ENCODE peak calls at places on chromosome 6, in seven cellular contexts. One of them, this sample, is unnamed.

GRCh38 chr6:150466196-150466595 is 97.4 kb downstream of the IYD start:
- DNase-seq in ovary: no peak
- DNase-seq in upper lobe of right lung: no peak
- DNase-seq in Peyer's patch: no peak
- DNase-seq in colonic mucosa: no peak
- DNase-seq in tibial nerve: no peak
- DNase-seq in AG04450: no peak
- DNase-seq in this sample: no peak

GRCh38 chr6:31884528-31885035 is 5.8 kb upstream of the SLC44A4 start:
- DNase-seq in Peyer's patch: no peak
- DNase-seq in upper lobe of right lung: no peak
- DNase-seq in ovary: no peak
- DNase-seq in colonic mucosa: no peak
- DNase-seq in tibial nerve: no peak
- DNase-seq in AG04450: no peak
- DNase-seq in this sample: no peak

GRCh38 chr6:116580198-116580597 is 8.9 kb downstream of the RWDD1 start:
- DNase-seq in tibial nerve: no peak
- DNase-seq in Peyer's patch: no peak
- DNase-seq in colonic mucosa: no peak
- DNase-seq in ovary: no peak
- DNase-seq in upper lobe of right lung: no peak
- DNase-seq in AG04450: no peak
- DNase-seq in this sample: no peak

GRCh38 chr6:78513856-78514255 is 353.5 kb upstream of the IRAK1BP1 start:
- DNase-seq in tibial nerve: no peak
- DNase-seq in ovary: no peak
- DNase-seq in upper lobe of right lung: no peak
- DNase-seq in AG04450: no peak
- DNase-seq in Peyer's patch: no peak
- DNase-seq in colonic mucosa: no peak
- DNase-seq in this sample: no peak

GRCh38 chr6:90256698-90257485 is 39.8 kb downstream of the BACH2 start:
- DNase-seq in ovary: no peak
- DNase-seq in upper lobe of right lung: no peak
- DNase-seq in Peyer's patch: no peak
- DNase-seq in AG04450: peak
- DNase-seq in colonic mucosa: no peak
- DNase-seq in tibial nerve: no peak
- DNase-seq in this sample: peak

GRCh38 chr6:118902731-118903130 is 8.8 kb downstream of the ASF1A start:
- DNase-seq in colonic mucosa: no peak
- DNase-seq in AG04450: no peak
- DNase-seq in Peyer's patch: no peak
- DNase-seq in ovary: no peak
- DNase-seq in tibial nerve: no peak
- DNase-seq in upper lobe of right lung: no peak
- DNase-seq in this sample: no peak

GRCh38 chr6:16145038-16145437 is 16.2 kb downstream of the MYLIP start:
- DNase-seq in ovary: no peak
- DNase-seq in colonic mucosa: no peak
- DNase-seq in tibial nerve: no peak
- DNase-seq in Peyer's patch: no peak
- DNase-seq in AG04450: no peak
- DNase-seq in upper lobe of right lung: no peak
- DNase-seq in this sample: no peak

GRCh38 chr6:5422321-5422915 is 161.1 kb downstream of the FARS2 start:
- DNase-seq in tibial nerve: no peak
- DNase-seq in AG04450: peak
- DNase-seq in ovary: no peak
- DNase-seq in colonic mucosa: no peak
- DNase-seq in upper lobe of right lung: no peak
- DNase-seq in Peyer's patch: no peak
- DNase-seq in this sample: no peak

GRCh38 chr6:8064638-8065518 is 689 bp upstream of the BLOC1S5 start:
- DNase-seq in ovary: no peak
- DNase-seq in tibial nerve: no peak
- DNase-seq in AG04450: no peak
- DNase-seq in upper lobe of right lung: no peak
- DNase-seq in colonic mucosa: no peak
- DNase-seq in Peyer's patch: no peak
- DNase-seq in this sample: no peak

GRCh38 chr6:101395345-101395744 is 1.8 kb downstream of the GRIK2 start:
- DNase-seq in colonic mucosa: no peak
- DNase-seq in Peyer's patch: no peak
- DNase-seq in tibial nerve: no peak
- DNase-seq in upper lobe of right lung: no peak
- DNase-seq in ovary: no peak
- DNase-seq in AG04450: no peak
- DNase-seq in this sample: no peak

GRCh38 chr6:16774437-16774836 is 13.2 kb upstream of the ATXN1 start:
- DNase-seq in AG04450: no peak
- DNase-seq in Peyer's patch: no peak
- DNase-seq in tibial nerve: no peak
- DNase-seq in colonic mucosa: no peak
- DNase-seq in upper lobe of right lung: no peak
- DNase-seq in ovary: no peak
- DNase-seq in this sample: no peak

GRCh38 chr6:62805431-62805830 is 405.8 kb upstream of the FKBP1C start:
- DNase-seq in Peyer's patch: no peak
- DNase-seq in ovary: no peak
- DNase-seq in tibial nerve: no peak
- DNase-seq in upper lobe of right lung: no peak
- DNase-seq in colonic mucosa: no peak
- DNase-seq in AG04450: no peak
- DNase-seq in this sample: no peak

GRCh38 chr6:89023591-89024441 is 56.7 kb upstream of the PNRC1 start:
- DNase-seq in ovary: no peak
- DNase-seq in AG04450: no peak
- DNase-seq in upper lobe of right lung: no peak
- DNase-seq in Peyer's patch: no peak
- DNase-seq in tibial nerve: no peak
- DNase-seq in colonic mucosa: no peak
- DNase-seq in this sample: peak

GRCh38 chr6:116528800-116529199 is 16.7 kb downstream of the TRAPPC3L start:
- DNase-seq in ovary: no peak
- DNase-seq in AG04450: no peak
- DNase-seq in Peyer's patch: no peak
- DNase-seq in colonic mucosa: no peak
- DNase-seq in upper lobe of right lung: no peak
- DNase-seq in tibial nerve: no peak
- DNase-seq in this sample: no peak

GRCh38 chr6:144675231-144675861 is 390.2 kb downstream of the UTRN start:
- DNase-seq in tibial nerve: peak
- DNase-seq in AG04450: no peak
- DNase-seq in upper lobe of right lung: no peak
- DNase-seq in ovary: no peak
- DNase-seq in colonic mucosa: peak
- DNase-seq in Peyer's patch: no peak
- DNase-seq in this sample: peak

GRCh38 chr6:38193486-38194281 is 374.2 kb downstream of the ZFAND3 start:
- DNase-seq in colonic mucosa: no peak
- DNase-seq in Peyer's patch: no peak
- DNase-seq in tibial nerve: no peak
- DNase-seq in AG04450: no peak
- DNase-seq in upper lobe of right lung: no peak
- DNase-seq in ovary: no peak
- DNase-seq in this sample: no peak

GRCh38 chr6:149484733-149485700 is at the start of gene ZC3H12D:
- DNase-seq in tibial nerve: peak
- DNase-seq in colonic mucosa: peak
- DNase-seq in ovary: no peak
- DNase-seq in AG04450: no peak
- DNase-seq in Peyer's patch: peak
- DNase-seq in upper lobe of right lung: peak
- DNase-seq in this sample: no peak

GRCh38 chr6:64103480-64103879 is 467.9 kb downstream of the PHF3 start:
- DNase-seq in ovary: no peak
- DNase-seq in tibial nerve: no peak
- DNase-seq in colonic mucosa: no peak
- DNase-seq in AG04450: no peak
- DNase-seq in Peyer's patch: no peak
- DNase-seq in upper lobe of right lung: no peak
- DNase-seq in this sample: no peak

GRCh38 chr6:131292145-131292938 is 157.1 kb downstream of the AKAP7 start:
- DNase-seq in tibial nerve: no peak
- DNase-seq in colonic mucosa: no peak
- DNase-seq in upper lobe of right lung: no peak
- DNase-seq in ovary: no peak
- DNase-seq in Peyer's patch: no peak
- DNase-seq in AG04450: no peak
- DNase-seq in this sample: no peak

DNA sequence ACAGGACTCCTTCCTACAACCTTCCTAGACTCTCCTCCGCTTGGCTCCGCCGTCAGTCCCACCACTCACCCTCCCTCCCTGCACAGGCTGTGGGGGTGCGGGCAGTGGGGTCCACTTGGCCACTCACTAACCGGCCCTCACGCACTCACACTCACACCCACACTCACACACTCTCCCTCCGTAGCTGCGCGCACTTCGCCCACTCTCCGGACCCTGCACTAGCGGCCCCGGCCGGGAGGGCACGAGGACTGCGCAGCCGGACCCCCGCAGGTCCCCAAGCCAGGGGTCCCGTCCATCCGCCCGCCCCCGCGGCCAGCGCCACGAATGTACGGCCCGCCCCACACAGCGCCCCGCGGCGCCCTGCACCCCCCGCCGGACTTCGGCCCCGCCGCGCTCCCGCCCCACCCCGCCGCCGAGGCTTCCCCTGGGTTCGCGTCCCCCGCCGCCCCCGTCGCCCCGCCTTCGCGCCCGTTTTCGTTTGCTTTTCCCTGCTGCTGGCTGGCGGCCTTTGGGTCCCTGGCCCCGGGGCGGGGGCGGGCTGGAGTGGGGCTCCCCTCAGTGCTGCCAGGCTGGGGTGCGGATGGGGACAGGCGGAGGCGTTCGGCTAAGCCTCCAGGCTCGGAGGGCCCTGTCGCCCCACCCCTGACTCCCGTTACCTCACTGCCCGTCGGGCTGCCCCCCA is 23.0 kb upstream of the SLC22A7 start:
- DNase-seq in colonic mucosa: peak
- DNase-seq in ovary: peak
- DNase-seq in AG04450: no peak
- DNase-seq in upper lobe of right lung: peak
- DNase-seq in Peyer's patch: no peak
- DNase-seq in tibial nerve: no peak
- DNase-seq in this sample: no peak
- H3K4me3 ChIP-seq in colonic mucosa: peak
- H3K4me3 ChIP-seq in ovary: peak
- H3K4me3 ChIP-seq in AG04450: peak
- H3K4me3 ChIP-seq in upper lobe of right lung: peak
- H3K4me3 ChIP-seq in Peyer's patch: peak
- H3K4me3 ChIP-seq in tibial nerve: peak
- H3K4me3 ChIP-seq in this sample: peak

GRCh38 chr6:52361945-52362442 is at the start of gene PAQR8:
- DNase-seq in Peyer's patch: peak
- DNase-seq in colonic mucosa: peak
- DNase-seq in ovary: peak
- DNase-seq in AG04450: no peak
- DNase-seq in tibial nerve: peak
- DNase-seq in upper lobe of right lung: peak
- DNase-seq in this sample: no peak

GRCh38 chr6:52362443-52363221 is 681 bp downstream of the PAQR8 start:
- DNase-seq in Peyer's patch: peak
- DNase-seq in colonic mucosa: peak
- DNase-seq in tibial nerve: peak
- DNase-seq in ovary: peak
- DNase-seq in upper lobe of right lung: peak
- DNase-seq in AG04450: no peak
- DNase-seq in this sample: no peak

GRCh38 chr6:52361347-52361944 is 505 bp upstream of the PAQR8 start:
- DNase-seq in upper lobe of right lung: no peak
- DNase-seq in AG04450: no peak
- DNase-seq in colonic mucosa: peak
- DNase-seq in ovary: peak
- DNase-seq in tibial nerve: peak
- DNase-seq in Peyer's patch: peak
- DNase-seq in this sample: no peak

GRCh38 chr6:52364480-52365166 is 2.7 kb downstream of the PAQR8 start:
- DNase-seq in ovary: no peak
- DNase-seq in AG04450: no peak
- DNase-seq in Peyer's patch: no peak
- DNase-seq in colonic mucosa: no peak
- DNase-seq in upper lobe of right lung: no peak
- DNase-seq in tibial nerve: peak
- DNase-seq in this sample: no peak

GRCh38 chr6:52363222-52363867 is 1.4 kb downstream of the PAQR8 start:
- DNase-seq in ovary: peak
- DNase-seq in Peyer's patch: no peak
- DNase-seq in upper lobe of right lung: no peak
- DNase-seq in AG04450: no peak
- DNase-seq in colonic mucosa: peak
- DNase-seq in tibial nerve: no peak
- DNase-seq in this sample: no peak
- H3K4me3 ChIP-seq in ovary: peak
- H3K4me3 ChIP-seq in Peyer's patch: peak
- H3K4me3 ChIP-seq in upper lobe of right lung: peak
- H3K4me3 ChIP-seq in AG04450: peak
- H3K4me3 ChIP-seq in colonic mucosa: peak
- H3K4me3 ChIP-seq in tibial nerve: peak
- H3K4me3 ChIP-seq in this sample: peak

GRCh38 chr6:164085552-164086325 is 671.2 kb downstream of the QKI start:
- DNase-seq in ovary: no peak
- DNase-seq in colonic mucosa: no peak
- DNase-seq in Peyer's patch: no peak
- DNase-seq in tibial nerve: peak
- DNase-seq in AG04450: no peak
- DNase-seq in upper lobe of right lung: no peak
- DNase-seq in this sample: peak
- H3K4me3 ChIP-seq in ovary: no peak
- H3K4me3 ChIP-seq in colonic mucosa: no peak
- H3K4me3 ChIP-seq in Peyer's patch: no peak
- H3K4me3 ChIP-seq in tibial nerve: peak
- H3K4me3 ChIP-seq in AG04450: no peak
- H3K4me3 ChIP-seq in upper lobe of right lung: no peak
- H3K4me3 ChIP-seq in this sample: no peak

DNA sequence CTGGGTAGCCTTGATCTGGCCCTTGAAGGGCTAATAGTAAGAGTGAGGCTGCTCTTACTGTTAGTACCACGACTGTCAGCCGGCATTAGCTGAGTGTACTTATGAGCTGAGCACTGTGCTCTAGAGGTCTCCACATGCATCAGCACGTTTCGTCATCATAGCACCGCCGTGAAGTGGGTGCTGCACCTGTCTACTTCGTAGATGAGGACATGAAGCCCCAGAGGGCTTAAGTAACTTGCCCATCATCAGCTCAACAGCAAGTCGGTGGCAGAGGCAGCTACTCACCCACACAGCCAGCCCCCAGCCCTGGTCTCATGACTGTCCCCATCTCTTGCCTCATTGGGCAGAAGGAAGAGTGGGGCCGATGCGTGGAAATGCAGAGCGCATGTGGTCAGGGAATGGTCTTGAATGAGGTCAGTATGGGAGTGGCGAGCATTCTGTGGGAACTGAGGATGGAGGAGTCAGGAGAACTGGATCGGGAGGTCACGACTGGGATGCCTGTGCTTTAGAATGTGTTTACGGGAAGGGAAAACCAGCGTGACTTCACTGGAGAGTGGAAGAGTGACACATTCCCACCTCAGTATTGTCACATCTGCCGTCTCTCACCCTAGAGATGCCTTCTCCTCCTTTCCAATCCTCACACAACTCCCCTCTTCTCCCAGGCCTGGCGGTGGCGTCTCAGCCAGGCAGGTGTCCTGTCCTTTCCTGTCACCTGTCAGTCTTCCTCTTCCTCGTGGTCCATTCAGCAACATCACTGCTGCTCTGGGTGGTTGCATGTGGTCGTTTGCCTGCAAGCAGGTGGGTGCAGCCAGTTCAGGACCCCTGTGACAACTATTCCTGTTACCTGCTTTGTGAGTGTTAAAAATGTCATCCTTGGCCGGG is 6.0 kb downstream of the SYTL3 start:
- DNase-seq in tibial nerve: no peak
- DNase-seq in Peyer's patch: peak
- DNase-seq in AG04450: no peak
- DNase-seq in upper lobe of right lung: peak
- DNase-seq in ovary: no peak
- DNase-seq in colonic mucosa: no peak
- DNase-seq in this sample: no peak
- H3K4me3 ChIP-seq in tibial nerve: no peak
- H3K4me3 ChIP-seq in Peyer's patch: no peak
- H3K4me3 ChIP-seq in AG04450: no peak
- H3K4me3 ChIP-seq in upper lobe of right lung: no peak
- H3K4me3 ChIP-seq in ovary: no peak
- H3K4me3 ChIP-seq in colonic mucosa: no peak
- H3K4me3 ChIP-seq in this sample: no peak

This sample was measured in skeletal muscle cell.